ENCODE peak calls at places on chromosomes 2 and 18, in seven cellular contexts. J is OCI-LY7, Q is fibroblast of lung, N is brain microvascular endothelial cell, U is fibroblast of the aortic adventitia, C is PC-3, X is foreskin fibroblast. I is an unnamed sample.

GRCh38 chr2:9251154-9252001 is 44.8 kb downstream of the ASAP2 start:
- DNase-seq in J (no peak), Q (peak), N (peak), U (peak), C (peak), X (peak), I (no peak)

GRCh38 chr2:218995972-218996644 is 2.9 kb upstream of the CRYBA2 start:
- DNase-seq in J (peak), Q (peak), N (peak), U (peak), C (peak), X (peak), I (peak)

GRCh38 chr2:66433945-66434678 is 813 bp upstream of the MEIS1 start:
- DNase-seq in J (peak), Q (peak), N (peak), U (peak), C (peak), X (peak), I (no peak)

GRCh38 chr2:20381457-20381856 is 30.8 kb upstream of the PUM2 start:
- DNase-seq in J (no peak), Q (peak), N (peak), U (peak), C (peak), X (peak), I (no peak)

GRCh38 chr2:124975224-124975623 is 950.1 kb downstream of the CNTNAP5 start:
- DNase-seq in J (no peak), Q (no peak), N (no peak), U (no peak), C (no peak), X (no peak), I (no peak)

GRCh38 chr2:149169653-149170052 is 131.2 kb downstream of the LYPD6B start:
- DNase-seq in J (no peak), Q (no peak), N (no peak), U (no peak), C (peak), X (peak), I (peak)

GRCh38 chr2:66432801-66433694 is 1.9 kb upstream of the MEIS1 start:
- DNase-seq in J (no peak), Q (peak), N (peak), U (peak), C (peak), X (peak), I (peak)

GRCh38 chr2:109558076-109558882 is 55.5 kb downstream of the SEPTIN10 start:
- DNase-seq in J (no peak), Q (peak), N (peak), U (peak), C (peak), X (peak), I (peak)

GRCh38 chr2:45851576-45852304 is 200.3 kb downstream of the PRKCE start:
- DNase-seq in J (no peak), Q (peak), N (peak), U (peak), C (peak), X (peak), I (no peak)

GRCh38 chr18:46894124-46894523 is 23.2 kb downstream of the PIAS2 start:
- DNase-seq in J (no peak), Q (no peak), N (no peak), U (no peak), C (no peak), X (no peak), I (peak)

GRCh38 chr18:35347991-35348390 is 3.8 kb upstream of the ZNF24 start:
- DNase-seq in J (no peak), Q (no peak), N (no peak), U (no peak), C (no peak), X (no peak), I (no peak)

GRCh38 chr2:240519396-240520142 is 38.2 kb downstream of the ANKMY1 start:
- DNase-seq in J (no peak), Q (peak), N (peak), U (peak), C (no peak), X (peak), I (no peak)

GRCh38 chr18:50928551-50928950 is 39.3 kb upstream of the ELAC1 start:
- DNase-seq in J (no peak), Q (no peak), N (peak), U (no peak), C (no peak), X (no peak), I (no peak)

GRCh38 chr2:241062342-241063092 is 39.6 kb downstream of the MTERF4 start:
- DNase-seq in J (no peak), Q (no peak), N (no peak), U (no peak), C (no peak), X (no peak), I (no peak)

GRCh38 chr2:240856151-240856980 is 12.3 kb upstream of the AGXT start:
- DNase-seq in J (peak), Q (no peak), N (no peak), U (no peak), C (no peak), X (no peak), I (no peak)

GRCh38 chr18:41077076-41077475 is 878.0 kb upstream of the PIK3C3 start:
- DNase-seq in J (no peak), Q (no peak), N (no peak), U (no peak), C (peak), X (no peak), I (no peak)

GRCh38 chr2:54787270-54787669 is 63.8 kb downstream of the EML6 start:
- DNase-seq in J (peak), Q (no peak), N (no peak), U (no peak), C (no peak), X (no peak), I (no peak)

GRCh38 chr2:54787760-54788366 is 64.4 kb downstream of the EML6 start:
- DNase-seq in J (peak), Q (no peak), N (no peak), U (no peak), C (no peak), X (no peak), I (no peak)

DNA sequence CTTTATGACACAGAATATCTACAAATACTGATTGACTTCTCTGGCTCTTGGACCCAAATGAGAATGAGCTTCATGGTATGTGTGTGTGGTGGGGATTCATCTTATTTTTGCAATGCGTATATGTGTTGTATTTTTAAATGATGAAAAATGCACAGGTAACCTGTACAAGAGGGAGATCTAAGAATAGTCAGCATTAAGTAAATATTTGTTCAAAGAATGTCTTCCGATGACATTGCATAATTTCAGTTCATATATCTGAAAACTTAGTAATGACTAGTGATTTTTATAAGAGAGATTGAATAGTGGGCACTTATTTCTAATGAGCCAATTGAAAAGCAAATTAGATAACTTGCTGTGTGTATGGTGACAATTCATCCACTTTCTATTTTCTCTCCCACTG is 66.4 kb downstream of the EML6 start:
- DNase-seq in J (no peak), Q (no peak), N (no peak), U (no peak), C (peak), X (no peak), I (no peak)
- TF ChIP-seq CTCF in J (no peak), Q (no peak), N (no peak), U (no peak), C (no peak), X (no peak), I (no peak)

GRCh38 chr18:62715439-62715792 is at the start of gene PHLPP1:
- DNase-seq in J (peak), Q (no peak), N (no peak), U (no peak), C (no peak), X (no peak), I (no peak)

GRCh38 chr18:62716679-62717058 is 1.3 kb downstream of the PHLPP1 start:
- DNase-seq in J (peak), Q (peak), N (peak), U (no peak), C (peak), X (no peak), I (peak)

GRCh38 chr18:62717059-62717849 is 1.9 kb downstream of the PHLPP1 start:
- DNase-seq in J (peak), Q (peak), N (peak), U (peak), C (peak), X (peak), I (peak)

GRCh38 chr18:62714671-62715438 is 486 bp upstream of the PHLPP1 start:
- DNase-seq in J (peak), Q (peak), N (peak), U (peak), C (peak), X (peak), I (peak)

GRCh38 chr18:62715829-62716678 is 713 bp downstream of the PHLPP1 start:
- DNase-seq in J (peak), Q (peak), N (peak), U (peak), C (peak), X (peak), I (peak)
- TF ChIP-seq CTCF in J (no peak), Q (no peak), N (no peak), U (no peak), C (no peak), X (no peak), I (no peak)

DNA sequence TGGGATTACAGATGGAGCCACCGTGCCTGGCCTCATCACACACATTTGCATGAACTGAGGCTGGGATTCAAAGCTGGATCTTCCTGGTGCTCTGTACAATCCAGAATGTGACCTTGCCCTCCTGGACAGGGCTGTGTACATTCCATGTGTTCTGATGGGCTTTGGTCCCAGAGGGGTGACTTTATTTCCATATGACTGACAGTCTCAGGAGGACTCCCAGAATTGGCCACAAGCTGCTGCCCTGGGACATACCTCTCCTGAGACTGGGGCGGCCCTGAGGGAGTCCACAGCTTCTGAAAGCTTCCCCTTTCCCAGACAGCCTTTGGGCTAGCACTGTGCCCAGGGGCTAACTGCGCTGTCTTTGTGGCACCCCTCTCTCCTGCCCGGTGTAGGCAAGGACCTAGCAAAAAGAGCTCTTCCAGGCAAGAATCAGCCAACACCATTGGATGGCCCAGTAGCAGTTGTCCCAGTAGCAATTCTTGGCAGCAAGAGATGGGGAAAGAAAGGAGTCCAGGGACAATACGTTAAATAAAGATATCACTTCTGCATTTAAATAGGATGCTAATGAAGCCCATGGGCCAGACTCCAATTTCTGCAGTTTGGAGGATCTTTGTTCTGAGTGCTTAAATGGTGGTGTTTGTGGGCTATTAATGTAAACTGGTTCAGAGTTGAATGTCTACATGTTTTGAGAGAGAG is 26.4 kb upstream of the ZNF532 start:
- DNase-seq in J (no peak), Q (no peak), N (no peak), U (no peak), C (no peak), X (no peak), I (no peak)
- TF ChIP-seq CTCF in J (no peak), Q (no peak), N (no peak), U (no peak), C (no peak), X (no peak), I (no peak)

GRCh38 chr18:459801-460200 is 40.7 kb downstream of the COLEC12 start:
- DNase-seq in J (no peak), Q (no peak), N (no peak), U (peak), C (no peak), X (no peak), I (no peak)
- TF ChIP-seq CTCF in J (no peak), Q (no peak), N (no peak), U (no peak), C (no peak), X (no peak), I (no peak)

I was measured in activated CD8-positive, alpha-beta T cell treated with anti-CD3 and anti-CD28 coated beads for 36 hours.